ENCODE peak calls at places on chromosomes 5 and 9, in six cellular contexts. Y, W, V, G, J and K are unnamed samples.

GRCh38 chr5:135491552-135492318 is 39.6 kb upstream of the TIFAB start:
- DNase-seq in Y (no peak), W (no peak), V (no peak), G (peak), J (peak), K (peak)

GRCh38 chr5:141954193-141954592 is 3.8 kb downstream of the PCDH12 start:
- DNase-seq in Y (no peak), W (no peak), V (no peak), G (no peak), J (no peak), K (no peak)

GRCh38 chr5:172444626-172445365 is 9.5 kb downstream of the SH3PXD2B start:
- DNase-seq in Y (no peak), W (no peak), V (no peak), G (no peak), J (no peak), K (no peak)

GRCh38 chr5:119077444-119077843 is 6.6 kb downstream of the DMXL1 start:
- DNase-seq in Y (no peak), W (no peak), V (no peak), G (no peak), J (no peak), K (no peak)

GRCh38 chr5:172858511-172858989 is 24.5 kb downstream of the ERGIC1 start:
- DNase-seq in Y (peak), W (no peak), V (no peak), G (peak), J (peak), K (no peak)

GRCh38 chr9:126367646-126368419 is 41.2 kb downstream of the MVB12B start:
- DNase-seq in Y (no peak), W (no peak), V (no peak), G (no peak), J (peak), K (no peak)

GRCh38 chr5:5069851-5070250 is 70.3 kb upstream of the ADAMTS16 start:
- DNase-seq in Y (no peak), W (no peak), V (no peak), G (no peak), J (no peak), K (no peak)

GRCh38 chr9:6973762-6974161 is 216.0 kb downstream of the KDM4C start:
- DNase-seq in Y (peak), W (no peak), V (no peak), G (no peak), J (no peak), K (no peak)

GRCh38 chr5:132734687-132735086 is 2.7 kb downstream of the KIF3A start:
- DNase-seq in Y (no peak), W (no peak), V (no peak), G (no peak), J (no peak), K (no peak)

GRCh38 chr9:89374176-89374575 is 55.9 kb downstream of the SECISBP2 start:
- DNase-seq in Y (peak), W (no peak), V (no peak), G (no peak), J (no peak), K (no peak)

GRCh38 chr5:76733049-76733417 is 17.1 kb downstream of the F2R start:
- DNase-seq in Y (no peak), W (no peak), V (no peak), G (no peak), J (no peak), K (no peak)

GRCh38 chr5:121982500-121983261 is 20.9 kb downstream of the SRFBP1 start:
- DNase-seq in Y (peak), W (no peak), V (no peak), G (no peak), J (no peak), K (no peak)

GRCh38 chr5:73136277-73136606 is 15.9 kb downstream of the TMEM171 start:
- DNase-seq in Y (peak), W (no peak), V (no peak), G (no peak), J (no peak), K (no peak)

GRCh38 chr5:126369995-126370731 is 53.0 kb upstream of the GRAMD2B start:
- DNase-seq in Y (peak), W (no peak), V (no peak), G (no peak), J (peak), K (no peak)

GRCh38 chr5:98514106-98514665 is 259.3 kb upstream of the RGMB start:
- DNase-seq in Y (peak), W (no peak), V (no peak), G (no peak), J (no peak), K (no peak)

GRCh38 chr5:170269579-170269978 is 28.0 kb downstream of the LCP2 start:
- DNase-seq in Y (no peak), W (no peak), V (no peak), G (no peak), J (no peak), K (no peak)

GRCh38 chr5:15992918-15993317 is 186.7 kb downstream of the MARCHF11 start:
- DNase-seq in Y (peak), W (no peak), V (no peak), G (no peak), J (no peak), K (no peak)

GRCh38 chr5:139667001-139667729 is 19.0 kb downstream of the CXXC5 start:
- DNase-seq in Y (peak), W (no peak), V (no peak), G (no peak), J (no peak), K (peak)

GRCh38 chr5:132060501-132061161 is at the start of gene IL3:
- DNase-seq in Y (no peak), W (no peak), V (no peak), G (no peak), J (no peak), K (no peak)

GRCh38 chr9:109887079-109887478 is 107.1 kb downstream of the PALM2AKAP2 start:
- DNase-seq in Y (peak), W (no peak), V (no peak), G (no peak), J (no peak), K (peak)